ENCODE peak calls at places on chromosomes 11 and 22, in seven cellular contexts. One of them, this sample, is unnamed.
A peak's percentile ranks its signal among the peaks of the same experiment; 100 is the strongest.

GRCh38 chr11:11813288-11813962 is 28.3 kb upstream of the USP47 start:
- DNase-seq in lower lobe of right lung: no peak
- DNase-seq in heart left ventricle: no peak
- DNase-seq in adipocyte: peak; percentile 96
- DNase-seq in HCT116: peak; percentile 31
- DNase-seq in endodermal cell: no peak
- DNase-seq in PC-3: peak; percentile 80
- DNase-seq in this sample: no peak

GRCh38 chr11:12744831-12745502 is 70.7 kb downstream of the TEAD1 start:
- DNase-seq in adipocyte: no peak
- DNase-seq in HCT116: no peak
- DNase-seq in endodermal cell: peak; percentile 71
- DNase-seq in PC-3: no peak
- DNase-seq in lower lobe of right lung: no peak
- DNase-seq in heart left ventricle: no peak
- DNase-seq in this sample: no peak

GRCh38 chr11:114762437-114762836 is 84.1 kb downstream of the NXPE2 start:
- DNase-seq in HCT116: no peak
- DNase-seq in PC-3: peak; percentile 75
- DNase-seq in endodermal cell: peak; percentile 88
- DNase-seq in adipocyte: peak; percentile 77
- DNase-seq in lower lobe of right lung: peak; percentile 58
- DNase-seq in heart left ventricle: peak; percentile 74
- DNase-seq in this sample: no peak

GRCh38 chr11:119701591-119702260 is 27.3 kb downstream of the NECTIN1 start:
- DNase-seq in heart left ventricle: no peak
- DNase-seq in PC-3: peak; percentile 39
- DNase-seq in HCT116: no peak
- DNase-seq in adipocyte: no peak
- DNase-seq in lower lobe of right lung: no peak
- DNase-seq in endodermal cell: no peak
- DNase-seq in this sample: no peak

GRCh38 chr11:46294365-46295309 is 17.2 kb downstream of the CREB3L1 start:
- DNase-seq in PC-3: peak; percentile 58
- DNase-seq in adipocyte: peak; percentile 92
- DNase-seq in endodermal cell: peak; percentile 92
- DNase-seq in heart left ventricle: no peak
- DNase-seq in lower lobe of right lung: no peak
- DNase-seq in HCT116: no peak
- DNase-seq in this sample: no peak

GRCh38 chr11:78313181-78313788 is 104.3 kb downstream of the GAB2 start:
- DNase-seq in endodermal cell: no peak
- DNase-seq in adipocyte: peak; percentile 65
- DNase-seq in HCT116: peak; percentile 10
- DNase-seq in PC-3: peak; percentile 85
- DNase-seq in heart left ventricle: no peak
- DNase-seq in lower lobe of right lung: no peak
- DNase-seq in this sample: no peak

GRCh38 chr11:15969281-15969680 is 387.1 kb downstream of the SOX6 start:
- DNase-seq in heart left ventricle: no peak
- DNase-seq in adipocyte: peak; percentile 88
- DNase-seq in endodermal cell: peak; percentile 53
- DNase-seq in lower lobe of right lung: no peak
- DNase-seq in HCT116: no peak
- DNase-seq in PC-3: peak; percentile 48
- DNase-seq in this sample: no peak

GRCh38 chr22:22818202-22818538 is 69.4 kb upstream of the IGLL5 start:
- DNase-seq in PC-3: no peak
- DNase-seq in adipocyte: no peak
- DNase-seq in HCT116: no peak
- DNase-seq in lower lobe of right lung: no peak
- DNase-seq in heart left ventricle: no peak
- DNase-seq in endodermal cell: no peak
- DNase-seq in this sample: no peak

GRCh38 chr11:2466869-2467694 is 22.3 kb downstream of the KCNQ1 start:
- DNase-seq in HCT116: no peak
- DNase-seq in endodermal cell: peak; percentile 31
- DNase-seq in lower lobe of right lung: no peak
- DNase-seq in heart left ventricle: peak; percentile 61
- DNase-seq in PC-3: no peak
- DNase-seq in adipocyte: no peak
- DNase-seq in this sample: no peak

GRCh38 chr22:40123387-40123786 is 54.3 kb upstream of the TNRC6B start:
- DNase-seq in lower lobe of right lung: no peak
- DNase-seq in HCT116: no peak
- DNase-seq in PC-3: no peak
- DNase-seq in adipocyte: no peak
- DNase-seq in heart left ventricle: peak; percentile 69
- DNase-seq in endodermal cell: no peak
- DNase-seq in this sample: no peak

GRCh38 chr11:115606223-115607220 is 102.3 kb upstream of the CADM1 start:
- DNase-seq in HCT116: no peak
- DNase-seq in endodermal cell: no peak
- DNase-seq in PC-3: no peak
- DNase-seq in lower lobe of right lung: no peak
- DNase-seq in adipocyte: peak; percentile 75
- DNase-seq in heart left ventricle: no peak
- DNase-seq in this sample: no peak

GRCh38 chr11:1302041-1302460 is 7.4 kb downstream of the TOLLIP start:
- DNase-seq in endodermal cell: peak; percentile 29
- DNase-seq in PC-3: no peak
- DNase-seq in adipocyte: no peak
- DNase-seq in heart left ventricle: no peak
- DNase-seq in HCT116: no peak
- DNase-seq in lower lobe of right lung: no peak
- DNase-seq in this sample: no peak

GRCh38 chr22:43173976-43174720 is 12.8 kb downstream of the TTLL12 start:
- DNase-seq in heart left ventricle: peak; percentile 54
- DNase-seq in PC-3: no peak
- DNase-seq in adipocyte: no peak
- DNase-seq in lower lobe of right lung: no peak
- DNase-seq in endodermal cell: no peak
- DNase-seq in HCT116: no peak
- DNase-seq in this sample: no peak

GRCh38 chr22:35357883-35358621 is 22.8 kb upstream of the HMOX1 start:
- DNase-seq in adipocyte: no peak
- DNase-seq in PC-3: peak; percentile 95
- DNase-seq in HCT116: peak; percentile 72
- DNase-seq in endodermal cell: no peak
- DNase-seq in lower lobe of right lung: no peak
- DNase-seq in heart left ventricle: no peak
- DNase-seq in this sample: no peak

GRCh38 chr11:100980156-100980555 is 149.5 kb downstream of the PGR start:
- DNase-seq in heart left ventricle: no peak
- DNase-seq in HCT116: no peak
- DNase-seq in endodermal cell: no peak
- DNase-seq in lower lobe of right lung: no peak
- DNase-seq in adipocyte: peak; percentile 19
- DNase-seq in PC-3: peak; percentile 56
- DNase-seq in this sample: no peak

GRCh38 chr11:115521874-115522273 is 17.7 kb upstream of the CADM1 start:
- DNase-seq in heart left ventricle: no peak
- DNase-seq in adipocyte: no peak
- DNase-seq in endodermal cell: no peak
- DNase-seq in PC-3: no peak
- DNase-seq in HCT116: no peak
- DNase-seq in lower lobe of right lung: no peak
- DNase-seq in this sample: no peak

GRCh38 chr11:10918698-10919097 is 60.8 kb upstream of the ZBED5 start:
- DNase-seq in PC-3: no peak
- DNase-seq in HCT116: no peak
- DNase-seq in adipocyte: no peak
- DNase-seq in lower lobe of right lung: no peak
- DNase-seq in endodermal cell: no peak
- DNase-seq in heart left ventricle: no peak
- DNase-seq in this sample: no peak

DNA sequence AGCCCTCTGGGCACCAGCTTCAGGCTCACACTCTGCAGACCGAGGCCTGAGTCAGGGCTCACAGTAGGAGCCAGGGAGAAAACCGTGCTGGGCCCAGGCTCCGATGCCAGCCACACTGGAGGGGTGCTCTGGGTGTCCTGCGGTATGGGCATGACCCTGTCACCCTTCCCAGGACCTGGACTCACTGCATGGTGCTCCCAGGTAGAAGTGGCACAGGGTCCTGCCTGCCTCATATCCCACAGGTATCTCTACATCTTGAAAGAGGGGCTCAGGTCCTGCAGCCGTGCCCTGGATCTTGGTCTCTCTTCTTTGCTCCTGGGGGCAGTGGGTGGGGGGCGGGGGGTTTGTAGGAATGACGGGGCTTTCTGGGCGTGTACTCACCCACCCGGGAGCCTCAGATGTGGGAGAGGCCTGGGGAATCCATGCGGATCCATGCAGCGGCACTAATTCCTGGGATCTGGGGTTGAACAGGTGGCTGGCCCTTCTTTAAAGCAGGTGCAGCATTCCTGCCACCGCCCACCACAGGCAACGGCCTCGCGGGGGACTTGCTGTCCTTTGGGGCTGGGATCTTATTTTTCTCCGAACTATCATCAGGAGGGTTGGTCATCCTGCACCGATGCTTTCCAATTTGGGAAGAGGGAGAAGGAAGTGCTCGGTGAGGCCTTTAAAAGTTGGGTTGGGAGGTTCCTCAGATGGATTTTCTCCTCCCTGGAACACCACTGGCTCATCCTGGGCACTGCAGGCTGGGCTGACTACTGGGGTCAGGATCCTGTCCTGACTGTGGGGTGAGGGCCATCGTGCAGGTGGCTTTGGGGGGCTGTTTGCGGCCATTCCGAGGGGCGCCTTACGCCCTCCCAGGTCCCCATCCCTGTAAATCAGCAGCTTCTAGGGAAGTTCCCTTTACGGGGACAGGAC is 886.4 kb downstream of the BRD1 start:
- DNase-seq in endodermal cell: peak; percentile 27
- DNase-seq in PC-3: no peak
- DNase-seq in HCT116: no peak
- DNase-seq in lower lobe of right lung: no peak
- DNase-seq in heart left ventricle: no peak
- DNase-seq in adipocyte: no peak
- DNase-seq in this sample: no peak
- H3K9me3 ChIP-seq in endodermal cell: peaks cover 6% of the 10 kb centered on the region
- H3K9me3 ChIP-seq in PC-3: no peaks in the 10 kb centered on the region
- H3K9me3 ChIP-seq in HCT116: no peaks in the 10 kb centered on the region
- H3K9me3 ChIP-seq in lower lobe of right lung: peaks cover 5% of the 10 kb centered on the region
- H3K9me3 ChIP-seq in heart left ventricle: no peaks in the 10 kb centered on the region
- H3K9me3 ChIP-seq in adipocyte: peaks cover 2% of the 10 kb centered on the region
- H3K9me3 ChIP-seq in this sample: no peaks in the 10 kb centered on the region

DNA sequence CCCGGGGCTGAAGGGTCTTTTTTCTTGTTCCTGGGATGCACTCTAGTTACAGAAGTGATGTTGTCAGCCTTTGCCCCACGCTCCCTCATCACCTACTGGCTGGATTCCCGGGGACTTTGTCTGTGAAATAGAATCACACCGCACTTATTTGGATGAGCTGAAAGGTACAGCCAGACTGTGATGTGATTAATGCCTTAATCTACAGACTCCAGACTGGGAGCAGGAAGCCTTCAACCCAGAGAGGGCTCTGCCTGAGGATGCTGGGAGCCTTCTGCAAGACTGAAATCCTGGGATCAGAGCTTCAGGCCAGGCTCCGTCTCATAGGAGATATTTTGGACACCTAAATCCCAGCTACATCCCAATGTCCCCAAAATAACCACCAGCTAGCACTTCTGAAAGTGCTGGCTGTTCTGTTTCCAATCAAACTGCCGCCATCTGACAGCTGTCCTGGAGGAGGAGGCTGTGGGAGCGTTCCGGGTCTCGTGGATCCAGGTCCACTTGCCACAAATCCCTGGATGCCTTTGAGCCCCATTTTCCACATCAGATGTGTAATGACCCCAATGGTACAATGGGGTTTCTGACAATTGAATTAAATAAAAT is 688.5 kb downstream of the TBC1D22A start:
- DNase-seq in PC-3: no peak
- DNase-seq in lower lobe of right lung: no peak
- DNase-seq in endodermal cell: no peak
- DNase-seq in heart left ventricle: no peak
- DNase-seq in HCT116: no peak
- DNase-seq in adipocyte: no peak
- DNase-seq in this sample: no peak
- H3K9me3 ChIP-seq in PC-3: no peaks in the 10 kb centered on the region
- H3K9me3 ChIP-seq in lower lobe of right lung: peaks cover 13% of the 10 kb centered on the region
- H3K9me3 ChIP-seq in endodermal cell: peaks cover 66% of the 10 kb centered on the region
- H3K9me3 ChIP-seq in heart left ventricle: no peaks in the 10 kb centered on the region
- H3K9me3 ChIP-seq in HCT116: no peaks in the 10 kb centered on the region
- H3K9me3 ChIP-seq in adipocyte: peaks cover 27% of the 10 kb centered on the region
- H3K9me3 ChIP-seq in this sample: no peaks in the 10 kb centered on the region

GRCh38 chr11:74023291-74023690 is 14.4 kb upstream of the UCP3 start:
- DNase-seq in heart left ventricle: no peak
- DNase-seq in HCT116: no peak
- DNase-seq in lower lobe of right lung: no peak
- DNase-seq in PC-3: no peak
- DNase-seq in endodermal cell: no peak
- DNase-seq in adipocyte: no peak
- DNase-seq in this sample: no peak

GRCh38 chr11:74024630-74025029 is 15.7 kb upstream of the UCP3 start:
- DNase-seq in endodermal cell: no peak
- DNase-seq in adipocyte: peak; percentile 72
- DNase-seq in lower lobe of right lung: peak; percentile 64
- DNase-seq in PC-3: peak; percentile 53
- DNase-seq in heart left ventricle: no peak
- DNase-seq in HCT116: no peak
- DNase-seq in this sample: no peak

GRCh38 chr11:74020537-74020936 is 11.7 kb upstream of the UCP3 start:
- DNase-seq in endodermal cell: no peak
- DNase-seq in lower lobe of right lung: no peak
- DNase-seq in heart left ventricle: no peak
- DNase-seq in PC-3: no peak
- DNase-seq in HCT116: no peak
- DNase-seq in adipocyte: no peak
- DNase-seq in this sample: no peak

GRCh38 chr11:74021998-74022397 is 13.1 kb upstream of the UCP3 start:
- DNase-seq in endodermal cell: no peak
- DNase-seq in lower lobe of right lung: no peak
- DNase-seq in HCT116: no peak
- DNase-seq in adipocyte: no peak
- DNase-seq in PC-3: no peak
- DNase-seq in heart left ventricle: no peak
- DNase-seq in this sample: no peak

GRCh38 chr11:74022541-74022940 is 13.7 kb upstream of the UCP3 start:
- DNase-seq in endodermal cell: no peak
- DNase-seq in adipocyte: no peak
- DNase-seq in HCT116: no peak
- DNase-seq in PC-3: no peak
- DNase-seq in lower lobe of right lung: no peak
- DNase-seq in heart left ventricle: no peak
- DNase-seq in this sample: no peak
- H3K9me3 ChIP-seq in endodermal cell: no peaks in the 10 kb centered on the region
- H3K9me3 ChIP-seq in adipocyte: no peaks in the 10 kb centered on the region
- H3K9me3 ChIP-seq in HCT116: no peaks in the 10 kb centered on the region
- H3K9me3 ChIP-seq in PC-3: no peaks in the 10 kb centered on the region
- H3K9me3 ChIP-seq in lower lobe of right lung: no peaks in the 10 kb centered on the region
- H3K9me3 ChIP-seq in heart left ventricle: no peaks in the 10 kb centered on the region
- H3K9me3 ChIP-seq in this sample: peaks cover 3% of the 10 kb centered on the region

DNA sequence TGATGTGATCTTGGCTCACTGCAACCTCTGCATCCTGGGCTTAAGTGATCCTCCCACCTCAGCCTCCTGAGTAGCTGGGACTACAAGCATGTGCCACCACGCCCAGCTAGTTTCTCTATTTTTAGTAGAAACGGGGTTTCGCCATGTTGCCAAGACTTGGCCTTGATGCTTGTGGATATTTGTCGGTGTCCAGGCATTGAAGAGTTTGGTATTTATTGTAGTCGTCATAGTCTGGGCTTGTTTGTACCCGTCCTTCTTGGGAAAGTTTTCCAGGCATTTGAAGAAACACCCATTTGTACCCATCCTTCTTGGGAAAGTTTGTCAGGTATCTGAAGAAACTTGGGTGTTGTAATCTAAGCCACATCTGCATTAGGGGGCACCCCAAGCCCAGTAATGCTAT is 28.7 kb downstream of the FCHSD2 start:
- DNase-seq in heart left ventricle: no peak
- DNase-seq in endodermal cell: no peak
- DNase-seq in lower lobe of right lung: no peak
- DNase-seq in HCT116: no peak
- DNase-seq in adipocyte: no peak
- DNase-seq in PC-3: no peak
- DNase-seq in this sample: no peak
- H3K9me3 ChIP-seq in heart left ventricle: no peaks in the 10 kb centered on the region
- H3K9me3 ChIP-seq in endodermal cell: no peaks in the 10 kb centered on the region
- H3K9me3 ChIP-seq in lower lobe of right lung: no peaks in the 10 kb centered on the region
- H3K9me3 ChIP-seq in HCT116: peaks cover 5% of the 10 kb centered on the region
- H3K9me3 ChIP-seq in adipocyte: no peaks in the 10 kb centered on the region
- H3K9me3 ChIP-seq in PC-3: peaks cover 18% of the 10 kb centered on the region
- H3K9me3 ChIP-seq in this sample: no peaks in the 10 kb centered on the region

This sample was measured in T-helper 17 cell.